ENCODE peak calls at places on chromosomes 5 and 9, in seven cellular contexts. R, J, P, D, F, Y and K are unnamed samples.

GRCh38 chr5:139867109-139867508 is 71.5 kb downstream of the PSD2 start:
- DNase-seq in P (no peak), D (no peak), J (no peak), F (no peak), Y (no peak), R (no peak), K (no peak)

GRCh38 chr9:76810377-76810957 is 46.2 kb downstream of the PCA3 start:
- DNase-seq in P (peak; percentile 39), F (peak; percentile 81), Y (peak; percentile 55), J (no peak), D (peak; percentile 62), R (peak; percentile 60), K (peak; percentile 49)

GRCh38 chr5:129094924-129095797 is 612 bp downstream of the ISOC1 start:
- DNase-seq in P (peak; percentile 11), R (peak; percentile 78), F (peak; percentile 62), J (peak; percentile 68), D (peak; percentile 81), Y (peak; percentile 79), K (peak; percentile 47)

GRCh38 chr9:83032065-83032625 is 30.8 kb downstream of the RASEF start:
- DNase-seq in D (no peak), P (no peak), F (no peak), R (no peak), Y (no peak), J (no peak), K (no peak)

GRCh38 chr5:139658501-139658927 is 10.4 kb downstream of the CXXC5 start:
- DNase-seq in P (peak; percentile 57), R (no peak), J (no peak), D (no peak), F (peak; percentile 72), Y (no peak), K (no peak)

GRCh38 chr9:31824860-31825259 is 559.6 kb upstream of the ACO1 start:
- DNase-seq in J (no peak), Y (no peak), R (no peak), F (no peak), D (no peak), P (no peak), K (no peak)

GRCh38 chr5:72815580-72816296 is 723 bp upstream of the TNPO1 start:
- DNase-seq in P (no peak), J (no peak), Y (no peak), R (no peak), F (peak; percentile 19), D (no peak), K (no peak)

GRCh38 chr9:137480686-137481683 is 21.9 kb upstream of the NSMF start:
- DNase-seq in D (no peak), R (no peak), Y (no peak), P (no peak), J (no peak), F (no peak), K (no peak)

GRCh38 chr9:24602687-24603352 is 57.1 kb upstream of the IZUMO3 start:
- DNase-seq in Y (no peak), P (no peak), F (no peak), D (no peak), R (no peak), J (no peak), K (no peak)

GRCh38 chr9:81687521-81688261 is 1.7 kb downstream of the TLE1 start:
- DNase-seq in Y (peak; percentile 70), P (peak; percentile 22), R (peak; percentile 63), J (peak; percentile 77), F (peak; percentile 21), D (peak; percentile 85), K (peak; percentile 48)

GRCh38 chr5:154962494-154962893 is 21.6 kb downstream of the MRPL22 start:
- DNase-seq in J (no peak), F (no peak), Y (no peak), R (no peak), P (peak; percentile 28), D (no peak), K (no peak)

GRCh38 chr5:151733727-151734408 is 24.6 kb downstream of the ATOX1 start:
- DNase-seq in D (no peak), R (no peak), F (peak; percentile 33), P (peak; percentile 87), J (no peak), Y (no peak), K (no peak)

GRCh38 chr9:1458503-1458902 is 408.3 kb downstream of the DMRT2 start:
- DNase-seq in D (no peak), J (no peak), R (no peak), P (peak; percentile 38), Y (no peak), F (peak; percentile 8), K (no peak)

GRCh38 chr5:114412509-114413171 is 50.8 kb downstream of the KCNN2 start:
- DNase-seq in F (peak; percentile 0), Y (no peak), D (no peak), J (no peak), R (no peak), P (peak; percentile 82), K (no peak)

GRCh38 chr9:133236291-133237071 is 27.4 kb upstream of the OBP2B start:
- DNase-seq in P (no peak), F (no peak), R (no peak), J (no peak), Y (no peak), D (no peak), K (no peak)

GRCh38 chr9:23586906-23587305 is 239.1 kb downstream of the ELAVL2 start:
- DNase-seq in F (no peak), Y (no peak), J (no peak), P (no peak), D (no peak), R (no peak), K (no peak)

GRCh38 chr9:91008568-91008967 is 206.9 kb downstream of the SYK start:
- DNase-seq in P (no peak), R (no peak), Y (no peak), J (no peak), F (no peak), D (no peak), K (no peak)

GRCh38 chr5:145189786-145190185 is 645.4 kb downstream of the PRELID2 start:
- DNase-seq in Y (no peak), D (no peak), P (no peak), R (no peak), J (no peak), F (no peak), K (no peak)

GRCh38 chr5:54643679-54644078 is 126.1 kb downstream of the SNX18 start:
- DNase-seq in R (no peak), F (peak; percentile 89), J (no peak), P (peak; percentile 84), Y (no peak), D (no peak), K (no peak)

GRCh38 chr5:122311888-122312669 is at the start of gene SNCAIP:
- DNase-seq in P (peak; percentile 43), F (peak; percentile 48), J (no peak), D (peak; percentile 81), R (peak; percentile 69), Y (peak; percentile 43), K (peak; percentile 47)

GRCh38 chr5:157431544-157432200 is 28.3 kb upstream of the NIPAL4 start:
- DNase-seq in F (peak; percentile 73), D (no peak), P (peak; percentile 48), Y (peak; percentile 23), R (no peak), J (peak; percentile 31), K (no peak)

GRCh38 chr9:96129698-96130097 is 172.3 kb downstream of the HSD17B3 start:
- DNase-seq in F (no peak), P (no peak), Y (no peak), J (no peak), R (no peak), D (no peak), K (no peak)

GRCh38 chr9:93357649-93358048 is 93.8 kb upstream of the FAM120A start:
- DNase-seq in F (no peak), D (no peak), R (no peak), Y (no peak), P (no peak), J (no peak), K (no peak)

GRCh38 chr9:90822866-90823265 is 21.2 kb downstream of the SYK start:
- DNase-seq in J (no peak), Y (no peak), P (no peak), R (no peak), F (no peak), D (no peak), K (no peak)

GRCh38 chr9:34457266-34458012 is 931 bp downstream of the FAM219A start:
- DNase-seq in P (peak; percentile 69), Y (peak; percentile 56), R (peak; percentile 64), D (peak; percentile 76), F (peak; percentile 71), J (no peak), K (peak; percentile 37)

GRCh38 chr9:88990721-88991065 is 575 bp upstream of the S1PR3 start:
- DNase-seq in P (no peak), F (no peak), Y (no peak), J (no peak), D (no peak), R (peak; percentile 62), K (no peak)
- TF ChIP-seq CTCF in P (no peak), F (no peak), Y (no peak), J (no peak), D (peak; percentile 37), R (no peak), K (no peak)

DNA sequence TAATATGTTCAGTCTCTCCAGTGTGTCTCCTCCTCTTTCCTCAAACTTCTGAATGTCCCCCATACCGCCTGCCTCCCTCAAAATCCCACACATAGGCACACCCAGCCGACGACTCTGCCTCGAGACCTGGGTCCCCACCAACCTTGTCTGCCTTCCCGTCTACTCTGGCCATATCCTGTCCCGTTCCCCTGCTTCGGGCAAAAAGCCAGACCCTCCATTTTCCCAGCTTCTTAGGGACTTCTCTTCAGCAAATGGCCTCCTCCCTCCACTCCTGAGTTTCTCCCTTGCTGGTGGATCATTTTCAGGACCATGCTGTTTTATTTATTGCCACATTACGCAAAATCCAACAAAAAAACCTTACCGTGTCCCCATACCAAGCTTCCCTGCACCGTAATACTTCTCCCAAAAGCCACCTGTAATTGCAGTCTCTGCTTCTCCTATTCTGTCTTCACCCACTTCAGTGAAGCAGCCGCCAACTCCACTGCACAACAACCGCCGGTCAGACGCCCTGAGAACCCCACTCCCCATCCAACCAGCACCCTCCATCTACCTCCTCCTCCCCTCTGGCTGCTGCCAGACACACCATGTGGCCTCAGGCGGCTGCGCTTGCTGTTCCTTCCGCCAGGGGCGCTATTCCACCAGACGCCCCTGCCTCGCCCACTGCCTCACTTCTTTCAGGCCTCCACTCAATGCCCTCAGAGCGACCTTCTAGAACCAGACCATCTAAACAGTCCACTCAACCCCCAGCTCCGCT is 117.0 kb downstream of the TRPM6 start:
- DNase-seq in Y (peak; percentile 16), J (peak; percentile 18), R (peak; percentile 50), P (no peak), F (peak; percentile 19), D (peak; percentile 91), K (peak; percentile 39)
- TF ChIP-seq CTCF in Y (peak; percentile 16), J (no peak), R (peak; percentile 58), P (peak; percentile 35), F (peak; percentile 81), D (peak; percentile 99), K (peak; percentile 62)

GRCh38 chr5:6107675-6108539 is 270.4 kb downstream of the MED10 start:
- DNase-seq in R (no peak), P (no peak), Y (no peak), J (no peak), D (no peak), F (no peak), K (no peak)
- TF ChIP-seq CTCF in R (no peak), P (no peak), Y (no peak), J (no peak), D (no peak), F (no peak), K (no peak)

DNA sequence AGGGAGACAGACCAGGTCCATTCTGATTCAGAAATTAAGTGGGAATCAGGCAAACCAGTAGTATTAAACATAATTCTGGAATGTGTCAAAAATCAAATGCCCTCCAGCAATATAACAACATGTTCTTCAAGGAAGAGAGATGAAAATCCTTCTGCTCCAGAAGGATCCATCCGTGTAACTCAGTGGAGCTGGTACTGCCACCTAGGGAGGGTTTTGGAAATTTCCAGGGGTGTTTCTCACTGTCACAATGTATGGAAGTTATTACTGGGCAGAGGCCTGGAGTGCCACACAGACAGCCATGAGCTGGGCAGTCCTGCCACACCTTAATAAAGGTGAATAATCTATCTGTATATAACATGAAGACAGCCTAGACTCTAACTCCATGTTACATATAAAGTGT is 87.5 kb downstream of the TTLL11 start:
- DNase-seq in D (peak; percentile 43), P (no peak), F (peak; percentile 39), R (no peak), J (no peak), Y (no peak), K (no peak)
- TF ChIP-seq CTCF in D (no peak), P (peak; percentile 44), F (peak; percentile 58), R (peak; percentile 31), J (peak; percentile 19), Y (peak; percentile 23), K (peak; percentile 48)